ENCODE peak calls at places on chromosomes 1 and 21, in eight cellular contexts. Q is stomach, H is endothelial cell, M is lower lobe of right lung, K is A549, T is transverse colon, R is HFFc6, F is cardiac fibroblast. E is an unnamed sample.

GRCh38 chr21:42413093-42413492 is 9.4 kb downstream of the UBASH3A start:
- DNase-seq in Q (no peak), H (no peak), M (no peak), K (no peak), T (no peak), R (no peak), F (no peak), E (no peak)

GRCh38 chr1:70091811-70092210 is 113.6 kb downstream of the LRRC40 start:
- DNase-seq in Q (no peak), H (no peak), M (no peak), K (no peak), T (no peak), R (no peak), F (no peak), E (no peak)

GRCh38 chr1:26161408-26162219 is 2.7 kb downstream of the FAM110D start:
- DNase-seq in Q (peak), H (peak), M (peak), K (peak), T (peak), R (no peak), F (peak), E (peak)

GRCh38 chr1:180123463-180123936 is 31.2 kb upstream of the QSOX1 start:
- DNase-seq in Q (no peak), H (no peak), M (no peak), K (no peak), T (no peak), R (no peak), F (peak), E (no peak)

GRCh38 chr1:203271018-203271743 is 34.1 kb upstream of the BTG2 start:
- DNase-seq in Q (peak), H (no peak), M (peak), K (peak), T (peak), R (peak), F (peak), E (peak)

GRCh38 chr1:10633416-10633815 is 158.7 kb downstream of the PEX14 start:
- DNase-seq in Q (no peak), H (no peak), M (peak), K (no peak), T (no peak), R (no peak), F (no peak), E (no peak)

GRCh38 chr1:18055181-18055580 is 52.4 kb upstream of the IGSF21 start:
- DNase-seq in Q (no peak), H (no peak), M (no peak), K (no peak), T (no peak), R (no peak), F (no peak), E (no peak)

GRCh38 chr1:172826096-172826741 is 167.3 kb downstream of the FASLG start:
- DNase-seq in Q (no peak), H (no peak), M (no peak), K (peak), T (no peak), R (peak), F (peak), E (peak)

GRCh38 chr1:70509996-70510876 is 99.2 kb downstream of the CTH start:
- DNase-seq in Q (no peak), H (no peak), M (no peak), K (peak), T (no peak), R (peak), F (peak), E (peak)

GRCh38 chr1:234495231-234495990 is 16.4 kb upstream of the TARBP1 start:
- DNase-seq in Q (no peak), H (no peak), M (no peak), K (no peak), T (no peak), R (peak), F (peak), E (peak)

GRCh38 chr1:65992160-65993046 is 199.7 kb downstream of the PDE4B start:
- DNase-seq in Q (no peak), H (no peak), M (no peak), K (peak), T (no peak), R (no peak), F (peak), E (no peak)

GRCh38 chr1:230103341-230104173 is 36.5 kb downstream of the GALNT2 start:
- DNase-seq in Q (no peak), H (no peak), M (no peak), K (no peak), T (no peak), R (no peak), F (peak), E (no peak)

GRCh38 chr1:230105245-230105753 is 38.3 kb downstream of the GALNT2 start:
- DNase-seq in Q (no peak), H (no peak), M (no peak), K (no peak), T (no peak), R (no peak), F (no peak), E (no peak)

GRCh38 chr1:230105754-230106625 is 39.0 kb downstream of the GALNT2 start:
- DNase-seq in Q (no peak), H (no peak), M (no peak), K (peak), T (no peak), R (peak), F (peak), E (peak)

GRCh38 chr1:230102472-230102871 is 35.4 kb downstream of the GALNT2 start:
- DNase-seq in Q (no peak), H (no peak), M (no peak), K (no peak), T (no peak), R (no peak), F (no peak), E (no peak)

DNA sequence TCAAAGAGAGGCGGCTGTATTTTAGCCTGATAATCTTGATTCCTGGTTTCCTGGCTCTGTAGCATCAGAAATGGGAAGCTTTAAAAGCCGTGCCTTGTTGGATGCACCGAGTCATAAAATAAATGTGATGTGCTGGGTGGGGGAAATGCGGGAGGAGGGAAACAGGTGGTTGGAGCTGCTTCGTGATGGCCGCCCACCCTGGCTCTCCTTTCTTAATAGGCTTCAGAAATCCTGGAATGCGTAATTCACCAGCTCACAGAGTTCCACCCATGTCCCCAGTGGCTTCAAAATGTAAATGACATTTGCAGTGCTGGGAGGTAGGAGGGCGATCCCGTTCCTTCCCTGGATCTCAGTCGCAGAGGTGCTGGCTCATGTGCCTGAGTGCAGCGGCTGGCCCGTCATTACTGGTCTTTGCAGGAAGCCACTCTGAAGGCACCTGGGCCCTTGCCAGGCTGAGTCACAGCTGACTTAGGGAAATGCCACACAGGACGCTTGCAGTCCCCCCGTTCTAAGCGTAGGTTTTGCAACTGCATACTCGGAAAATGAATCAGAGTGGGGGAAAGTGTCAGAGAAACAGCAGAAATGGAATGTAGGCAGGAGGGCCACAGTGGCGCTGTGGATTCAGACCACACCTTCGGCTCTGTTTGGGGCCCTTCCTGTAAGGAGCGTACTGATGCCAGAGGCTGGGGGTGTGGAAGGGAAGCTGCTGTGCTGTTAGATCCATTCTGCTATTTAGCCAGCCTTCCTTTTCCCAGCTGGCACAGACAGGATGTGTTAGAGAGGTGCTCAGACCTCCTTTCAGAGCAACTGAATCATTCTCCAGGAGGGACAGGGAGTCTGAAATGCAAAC is 37.6 kb downstream of the GALNT2 start:
- DNase-seq in Q (peak), H (peak), M (peak), K (peak), T (peak), R (peak), F (peak), E (peak)
- TF ChIP-seq CTCF in Q (no peak), H (no peak), M (no peak), K (no peak), T (no peak), R (peak), F (no peak), E (no peak)

GRCh38 chr1:63921357-63921756 is 147.5 kb downstream of the ROR1 start:
- DNase-seq in Q (peak), H (no peak), M (peak), K (no peak), T (peak), R (no peak), F (no peak), E (no peak)

GRCh38 chr1:63917571-63918394 is 144.0 kb downstream of the ROR1 start:
- DNase-seq in Q (no peak), H (peak), M (no peak), K (no peak), T (no peak), R (no peak), F (peak), E (peak)

GRCh38 chr1:63922848-63923247 is 149.0 kb downstream of the ROR1 start:
- DNase-seq in Q (no peak), H (no peak), M (no peak), K (no peak), T (no peak), R (no peak), F (no peak), E (no peak)

GRCh38 chr1:63918395-63918945 is 144.7 kb downstream of the ROR1 start:
- DNase-seq in Q (no peak), H (no peak), M (no peak), K (no peak), T (no peak), R (no peak), F (no peak), E (no peak)

GRCh38 chr1:63920154-63921117 is 146.6 kb downstream of the ROR1 start:
- DNase-seq in Q (no peak), H (no peak), M (no peak), K (peak), T (no peak), R (peak), F (peak), E (peak)
- TF ChIP-seq CTCF in Q (no peak), H (no peak), M (peak), K (peak), T (no peak), R (peak), F (peak), E (no peak)

DNA sequence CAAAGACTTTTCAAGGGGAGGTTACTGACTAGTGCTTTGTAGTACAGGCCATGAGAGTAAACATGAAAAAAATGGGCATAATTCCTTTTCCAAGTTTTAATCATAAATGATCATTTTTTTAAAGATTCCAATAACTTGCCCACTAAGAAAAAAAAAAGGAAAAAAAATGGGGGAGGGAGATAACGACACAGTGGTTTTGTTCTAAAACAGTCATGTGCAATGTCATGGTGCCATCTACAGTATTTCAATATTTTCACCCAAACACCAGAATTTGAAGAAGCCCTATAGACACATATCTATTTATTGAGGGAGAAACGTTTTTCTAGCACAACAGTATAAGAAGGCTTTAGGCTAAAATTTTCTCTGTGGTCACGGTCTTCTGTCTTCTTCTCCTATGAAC is 250.2 kb downstream of the LTN1 start:
- DNase-seq in Q (no peak), H (no peak), M (no peak), K (no peak), T (no peak), R (peak), F (peak), E (no peak)
- TF ChIP-seq CTCF in Q (no peak), H (no peak), M (no peak), K (no peak), T (no peak), R (peak), F (peak), E (no peak)

DNA sequence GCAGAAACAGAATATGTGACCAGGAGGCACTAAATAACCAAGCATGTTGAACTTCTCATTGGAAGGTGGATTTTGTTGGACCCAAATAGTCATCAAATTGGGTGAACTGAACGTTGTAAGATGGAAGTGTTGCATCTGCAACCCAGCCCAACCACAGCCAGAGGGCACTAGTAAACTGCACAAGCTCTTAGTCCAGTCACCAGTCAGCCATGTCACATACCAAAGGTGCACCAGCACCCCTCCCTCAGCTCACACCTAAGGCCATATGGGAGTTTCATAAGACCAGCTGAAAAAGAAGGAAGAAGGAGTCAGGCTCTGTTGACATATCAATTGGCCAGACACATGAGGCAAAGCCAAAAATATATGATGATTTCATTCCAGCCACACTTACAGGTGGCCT is 481.7 kb upstream of the NR5A2 start:
- DNase-seq in Q (no peak), H (no peak), M (no peak), K (peak), T (peak), R (peak), F (peak), E (peak)
- TF ChIP-seq CTCF in Q (no peak), H (no peak), M (no peak), K (peak), T (no peak), R (peak), F (peak), E (peak)

E was measured in Calu3.